ENCODE peak calls at places on chromosome 17, in five cellular contexts. R is CD8-positive, alpha-beta T cell; O is bronchial epithelial cell; T is OCI-LY7; W is GM23338. X is an unnamed sample.

GRCh38 chr17:42122371-42123303 is at the start of gene HSPB9:
- DNase-seq in O (peak), R (no peak), T (no peak), W (peak), X (no peak)

GRCh38 chr17:17036520-17036998 is 5.7 kb upstream of the MPRIP start:
- DNase-seq in T (no peak), W (no peak), R (no peak), O (no peak), X (no peak)

GRCh38 chr17:51000835-51001638 is 119.6 kb downstream of the SPAG9 start:
- DNase-seq in O (peak), W (peak), T (peak), R (peak), X (peak)

GRCh38 chr17:76237859-76238313 is 2.4 kb downstream of the RNF157 start:
- DNase-seq in T (no peak), R (no peak), W (no peak), O (peak), X (no peak)

GRCh38 chr17:27595208-27595607 is 35.8 kb upstream of the LGALS9 start:
- DNase-seq in R (no peak), T (no peak), O (no peak), W (no peak), X (no peak)

GRCh38 chr17:67293251-67294203 is 48.5 kb upstream of the HELZ start:
- DNase-seq in O (peak), R (peak), T (peak), W (peak), X (peak)

GRCh38 chr17:61139219-61139618 is 260.4 kb upstream of the TBX2 start:
- DNase-seq in O (peak), T (peak), W (no peak), R (peak), X (peak)

GRCh38 chr17:19579867-19580565 is 46.4 kb downstream of the SLC47A1 start:
- DNase-seq in O (no peak), W (peak), R (no peak), T (no peak), X (no peak)

GRCh38 chr17:83119987-83120864 is 40.8 kb downstream of the METRNL start:
- DNase-seq in O (no peak), R (no peak), T (peak), W (peak), X (no peak)

GRCh38 chr17:2222901-2223616 is 80.5 kb downstream of the SMG6 start:
- DNase-seq in T (no peak), O (peak), R (peak), W (no peak), X (peak)

GRCh38 chr17:35865412-35866355 is 3.0 kb downstream of the HEATR9 start:
- DNase-seq in R (no peak), T (no peak), O (peak), W (no peak), X (peak)

GRCh38 chr17:45201457-45201856 is 20.2 kb upstream of the FMNL1 start:
- DNase-seq in O (no peak), R (no peak), W (no peak), T (no peak), X (no peak)

GRCh38 chr17:19386276-19386863 is 620 bp downstream of the MFAP4 start:
- DNase-seq in O (peak), R (no peak), T (no peak), W (peak), X (peak)

GRCh38 chr17:4249452-4250029 is 14.2 kb downstream of the ANKFY1 start:
- DNase-seq in T (peak), O (peak), R (no peak), W (peak), X (peak)

GRCh38 chr17:82039695-82040299 is 2.3 kb upstream of the DCXR start:
- DNase-seq in R (no peak), T (no peak), W (no peak), O (no peak), X (no peak)

GRCh38 chr17:67276075-67276474 is 31.1 kb upstream of the HELZ start:
- DNase-seq in T (peak), R (no peak), O (peak), W (peak), X (no peak)

GRCh38 chr17:74296548-74296936 is 22.5 kb downstream of the DNAI2 start:
- DNase-seq in T (peak), O (peak), R (no peak), W (peak), X (peak)

GRCh38 chr17:75661531-75661930 is 5.4 kb downstream of the RECQL5 start:
- DNase-seq in O (no peak), W (no peak), R (no peak), T (no peak), X (no peak)

GRCh38 chr17:53971361-53971760 is 148.6 kb downstream of the KIF2B start:
- DNase-seq in W (peak), R (no peak), T (no peak), O (no peak), X (no peak)

GRCh38 chr17:14352139-14352538 is 51.3 kb downstream of the HS3ST3B1 start:
- DNase-seq in T (no peak), R (no peak), W (no peak), O (no peak), X (no peak)

GRCh38 chr17:41377546-41377945 is 4.6 kb downstream of the KRT34 start:
- DNase-seq in T (no peak), O (peak), R (no peak), W (peak), X (peak)

GRCh38 chr17:78774956-78775571 is 7.0 kb downstream of the CYTH1 start:
- DNase-seq in O (no peak), W (no peak), T (peak), R (peak), X (no peak)

GRCh38 chr17:2952174-2952845 is 111.1 kb downstream of the OR1D5 start:
- DNase-seq in O (no peak), W (no peak), T (no peak), R (no peak), X (no peak)

GRCh38 chr17:73010414-73010813 is 82.1 kb downstream of the SLC39A11 start:
- DNase-seq in T (no peak), O (no peak), R (no peak), W (no peak), X (no peak)

GRCh38 chr17:48576479-48577309 is 1.5 kb downstream of the HOXB4 start:
- DNase-seq in O (no peak), W (no peak), T (no peak), R (no peak), X (peak)

GRCh38 chr17:4679652-4680051 is 24.3 kb downstream of the PELP1 start:
- DNase-seq in W (no peak), T (no peak), R (no peak), O (peak), X (peak)

GRCh38 chr17:50834786-50835562 is 412 bp upstream of the WFIKKN2 start:
- DNase-seq in T (no peak), W (peak), O (no peak), R (no peak), X (peak)

GRCh38 chr17:72953621-72954020 is 138.9 kb downstream of the SLC39A11 start:
- DNase-seq in R (no peak), T (no peak), W (no peak), O (peak), X (no peak)

GRCh38 chr17:48569676-48570324 is 8.3 kb downstream of the HOXB4 start:
- DNase-seq in O (no peak), T (no peak), W (no peak), R (no peak), X (no peak)

GRCh38 chr17:17313350-17313991 is 10.3 kb downstream of the NT5M start:
- DNase-seq in O (peak), R (peak), T (peak), W (peak), X (no peak)

GRCh38 chr17:62687997-62688396 is 60.5 kb downstream of the MRC2 start:
- DNase-seq in W (no peak), T (no peak), R (no peak), O (no peak), X (no peak)

GRCh38 chr17:75250009-75250471 is 11.4 kb downstream of the GGA3 start:
- DNase-seq in T (peak), W (no peak), R (peak), O (peak), X (peak)

GRCh38 chr17:17758443-17758842 is 77.2 kb downstream of the RAI1 start:
- DNase-seq in O (no peak), T (peak), W (no peak), R (no peak), X (no peak)

GRCh38 chr17:4304417-4305027 is 40.7 kb upstream of the ANKFY1 start:
- DNase-seq in T (peak), W (peak), R (peak), O (peak), X (peak)

DNA sequence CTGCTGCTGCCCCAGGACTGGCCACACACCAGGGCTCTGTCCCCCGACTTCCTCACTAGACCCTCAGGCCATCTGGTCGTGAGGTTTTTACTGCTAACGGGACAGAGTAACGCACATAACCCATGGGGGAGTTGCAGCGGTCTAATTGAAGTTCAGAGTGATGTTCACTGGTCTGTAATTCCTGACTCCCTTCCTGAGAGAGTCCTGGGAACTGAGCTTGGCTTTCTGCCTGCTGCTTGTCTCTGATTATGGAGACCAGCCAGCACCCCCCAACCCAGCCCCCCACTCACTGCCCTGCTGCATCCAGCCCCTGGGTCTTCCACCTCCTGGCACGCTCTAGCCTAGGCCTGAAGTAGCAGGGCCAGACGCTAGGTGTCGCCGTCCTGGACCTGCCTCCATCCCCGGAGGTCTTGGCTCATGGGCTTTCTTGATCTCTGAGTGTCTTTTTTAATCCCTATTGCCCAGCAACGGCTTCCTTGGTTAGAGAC is 192.9 kb downstream of the CCDC182 start:
- DNase-seq in T (peak), O (no peak), R (peak), W (peak), X (peak)
- TF ChIP-seq CTCF in T (peak), O (peak), R (no peak), W (peak), X (peak)

GRCh38 chr17:12974319-12974661 is 43.5 kb downstream of the ELAC2 start:
- DNase-seq in T (no peak), R (no peak), O (no peak), W (no peak), X (no peak)
- H3K4me3 ChIP-seq in T (no peak), R (no peak), O (no peak), W (peak), X (peak)

GRCh38 chr17:80939151-80940145 is 52.2 kb upstream of the CHMP6 start:
- DNase-seq in R (no peak), W (no peak), T (no peak), O (no peak), X (no peak)

GRCh38 chr17:80937501-80938356 is 53.9 kb upstream of the CHMP6 start:
- DNase-seq in W (no peak), T (no peak), O (no peak), R (no peak), X (no peak)

GRCh38 chr17:80940171-80941123 is 51.2 kb upstream of the CHMP6 start:
- DNase-seq in T (peak), R (no peak), W (no peak), O (no peak), X (no peak)

GRCh38 chr17:80936218-80936617 is 55.4 kb upstream of the CHMP6 start:
- DNase-seq in T (no peak), W (no peak), O (peak), R (no peak), X (no peak)

GRCh38 chr17:80938556-80938955 is 53.1 kb upstream of the CHMP6 start:
- DNase-seq in R (peak), W (no peak), O (no peak), T (no peak), X (no peak)
- TF ChIP-seq CTCF in R (no peak), W (no peak), O (no peak), T (no peak), X (no peak)

GRCh38 chr17:64343071-64343774 is 47.4 kb downstream of the PECAM1 start:
- DNase-seq in T (no peak), W (no peak), R (no peak), O (no peak), X (no peak)

GRCh38 chr17:64343833-64344637 is 46.6 kb downstream of the PECAM1 start:
- DNase-seq in T (no peak), O (peak), R (no peak), W (peak), X (peak)

GRCh38 chr17:64349949-64350348 is 40.7 kb downstream of the PECAM1 start:
- DNase-seq in O (no peak), W (no peak), R (no peak), T (no peak), X (no peak)

GRCh38 chr17:64345691-64346376 is 44.8 kb downstream of the PECAM1 start:
- DNase-seq in T (no peak), W (no peak), R (no peak), O (no peak), X (no peak)

GRCh38 chr17:64348666-64349065 is 42.0 kb downstream of the PECAM1 start:
- DNase-seq in T (no peak), W (no peak), R (no peak), O (no peak), X (no peak)
- H3K4me3 ChIP-seq in T (no peak), W (no peak), R (no peak), O (no peak), X (no peak)

GRCh38 chr17:36949461-36949927 is 740 bp downstream of the AATF start:
- DNase-seq in O (peak), W (no peak), T (no peak), R (no peak), X (peak)
- TF ChIP-seq CTCF in O (no peak), W (no peak), T (peak), R (no peak), X (no peak)

GRCh38 chr17:37557482-37557881 is 51.7 kb downstream of the SYNRG start:
- DNase-seq in O (no peak), W (no peak), R (no peak), T (no peak), X (no peak)

GRCh38 chr17:37555386-37555785 is 53.8 kb downstream of the SYNRG start:
- DNase-seq in R (no peak), T (no peak), W (no peak), O (no peak), X (no peak)

GRCh38 chr17:37562016-37562745 is 47.0 kb downstream of the SYNRG start:
- DNase-seq in O (no peak), R (no peak), T (no peak), W (peak), X (no peak)

GRCh38 chr17:37553357-37553966 is 55.8 kb downstream of the SYNRG start:
- DNase-seq in T (no peak), W (no peak), R (no peak), O (no peak), X (no peak)

GRCh38 chr17:37558299-37558698 is 50.9 kb downstream of the SYNRG start:
- DNase-seq in T (no peak), W (no peak), O (no peak), R (no peak), X (no peak)
- H3K4me3 ChIP-seq in T (no peak), W (no peak), O (no peak), R (no peak), X (no peak)

DNA sequence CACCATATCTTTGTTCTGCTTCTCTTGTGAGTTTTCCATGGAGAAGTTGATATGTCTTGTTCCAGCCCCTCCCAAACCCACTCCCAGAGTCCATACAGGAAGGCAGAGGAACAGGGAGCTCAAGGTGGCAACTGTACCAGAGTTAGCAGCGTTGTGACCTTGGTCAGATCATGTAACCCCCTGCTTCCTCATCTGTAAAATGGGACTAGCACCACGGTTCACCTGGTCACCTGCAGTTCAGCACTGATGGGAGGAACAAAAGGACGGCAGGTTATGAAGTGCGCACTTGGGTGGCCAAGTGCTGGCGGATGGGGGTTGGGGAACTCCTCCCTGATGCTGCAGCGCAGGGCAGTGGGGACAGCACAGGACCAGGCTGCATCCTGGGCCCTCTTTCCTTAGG is 7.7 kb upstream of the NEUROD2 start:
- DNase-seq in O (no peak), W (no peak), T (no peak), R (no peak), X (no peak)
- TF ChIP-seq CTCF in O (no peak), W (no peak), T (no peak), R (no peak), X (no peak)

GRCh38 chr17:47072881-47073280 is 93.8 kb upstream of the RPRML start:
- DNase-seq in T (no peak), O (no peak), R (no peak), W (no peak), X (peak)
- H3K4me3 ChIP-seq in T (no peak), O (no peak), R (no peak), W (no peak), X (no peak)

GRCh38 chr17:29295420-29295819 is 1.5 kb upstream of the NUFIP2 start:
- DNase-seq in R (no peak), O (no peak), W (no peak), T (no peak), X (no peak)

GRCh38 chr17:29294580-29294900 is 592 bp upstream of the NUFIP2 start:
- DNase-seq in W (no peak), R (no peak), T (no peak), O (no peak), X (no peak)

GRCh38 chr17:29292992-29293889 is 707 bp downstream of the NUFIP2 start:
- DNase-seq in W (peak), T (peak), R (peak), O (peak), X (peak)

GRCh38 chr17:29292071-29292991 is 1.6 kb downstream of the NUFIP2 start:
- DNase-seq in O (peak), W (peak), R (peak), T (peak), X (peak)

GRCh38 chr17:29293890-29294579 is at the start of gene NUFIP2:
- DNase-seq in R (peak), W (peak), T (peak), O (peak), X (peak)
- TF ChIP-seq CTCF in R (no peak), W (no peak), T (no peak), O (no peak), X (no peak)

GRCh38 chr17:69058165-69058564 is 2.6 kb downstream of the ABCA9 start:
- DNase-seq in W (peak), R (no peak), O (no peak), T (no peak), X (no peak)

GRCh38 chr17:69061901-69062556 is 1.3 kb upstream of the ABCA9 start:
- DNase-seq in T (no peak), O (no peak), R (no peak), W (no peak), X (no peak)

GRCh38 chr17:69059458-69060205 is 1.1 kb downstream of the ABCA9 start:
- DNase-seq in O (no peak), T (no peak), R (no peak), W (no peak), X (peak)

GRCh38 chr17:69062860-69063621 is 2.3 kb upstream of the ABCA9 start:
- DNase-seq in O (no peak), T (no peak), R (no peak), W (no peak), X (no peak)

DNA sequence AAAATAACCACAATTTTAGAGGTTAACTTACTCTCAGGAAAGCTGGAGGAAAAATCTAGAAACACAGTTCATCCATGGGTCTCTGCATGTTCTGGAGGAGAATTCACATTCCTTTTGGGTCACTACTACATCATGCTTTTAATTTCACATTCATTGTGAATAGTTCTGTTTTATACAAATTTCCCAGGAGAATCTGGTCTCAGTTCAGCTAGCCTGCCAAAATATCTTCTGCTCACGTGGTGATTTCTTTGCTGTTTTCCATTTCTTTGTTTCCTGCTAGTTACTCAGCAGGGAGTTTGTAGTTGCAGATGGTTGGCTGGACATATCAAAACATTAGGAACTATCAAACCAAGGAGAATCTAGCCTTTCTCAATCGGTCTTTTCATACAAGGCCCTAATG is at the start of gene ABCA9:
- DNase-seq in W (no peak), T (no peak), O (no peak), R (no peak), X (peak)
- H3K4me3 ChIP-seq in W (no peak), T (peak), O (no peak), R (no peak), X (peak)